ENCODE peak calls at places on chromosomes 7 and 10, in ten cellular contexts. A, O, X, N, E, K, H, L, D and J are unnamed samples.
A peak's percentile ranks its signal among the peaks of the same experiment; 100 is the strongest.

GRCh38 chr10:11447571-11447970 is 163.9 kb downstream of the USP6NL start:
- DNase-seq in N (no peak), L (no peak), A (no peak), E (no peak), K (no peak), D (no peak), H (no peak), O (peak; percentile 54), X (peak; percentile 53), J (peak; percentile 24)

GRCh38 chr7:33392143-33392542 is 262.8 kb downstream of the BBS9 start:
- DNase-seq in E (no peak), K (peak; percentile 84), D (no peak), H (no peak), L (no peak), X (no peak), N (no peak), O (peak; percentile 3), A (no peak), J (no peak)

GRCh38 chr10:1366277-1366676 is 310.1 kb downstream of the WDR37 start:
- DNase-seq in O (no peak), A (no peak), E (no peak), N (no peak), K (no peak), X (peak; percentile 25), H (no peak), L (no peak), D (no peak), J (no peak)

GRCh38 chr7:20407585-20408466 is 77.1 kb downstream of the ITGB8 start:
- DNase-seq in E (no peak), D (no peak), K (peak; percentile 87), L (no peak), O (no peak), N (no peak), A (peak; percentile 31), H (no peak), X (no peak), J (peak; percentile 53)

GRCh38 chr10:28125701-28126100 is 126.8 kb upstream of the ODAD2 start:
- DNase-seq in L (no peak), D (no peak), E (no peak), N (no peak), O (no peak), H (no peak), X (no peak), A (peak; percentile 38), K (no peak), J (no peak)

GRCh38 chr10:133347636-133348517 is 704 bp downstream of the PRAP1 start:
- DNase-seq in D (no peak), K (no peak), H (no peak), O (no peak), L (no peak), E (no peak), A (no peak), X (no peak), N (no peak), J (no peak)

GRCh38 chr7:917255-918117 is 37.0 kb downstream of the ADAP1 start:
- DNase-seq in O (no peak), A (no peak), D (no peak), E (no peak), H (no peak), X (no peak), K (no peak), L (no peak), N (no peak), J (no peak)

GRCh38 chr10:132810807-132811700 is 25.1 kb upstream of the NKX6-2 start:
- DNase-seq in H (no peak), X (no peak), N (no peak), E (no peak), D (no peak), A (no peak), L (no peak), O (no peak), K (no peak), J (no peak)

GRCh38 chr7:4642468-4643203 is 39.5 kb upstream of the FOXK1 start:
- DNase-seq in L (no peak), K (no peak), E (no peak), D (no peak), A (no peak), O (no peak), X (no peak), N (no peak), H (no peak), J (no peak)

GRCh38 chr7:37901236-37901827 is 15.3 kb downstream of the SFRP4 start:
- DNase-seq in K (no peak), N (no peak), D (no peak), H (no peak), O (peak; percentile 30), L (no peak), A (no peak), E (no peak), X (no peak), J (no peak)

GRCh38 chr10:93437000-93437945 is 44.9 kb downstream of the MYOF start:
- DNase-seq in N (no peak), A (peak; percentile 97), K (no peak), L (no peak), O (no peak), D (no peak), X (no peak), E (no peak), H (peak; percentile 41), J (peak; percentile 95)

GRCh38 chr10:17430647-17431355 is 23.6 kb downstream of the ST8SIA6 start:
- DNase-seq in K (no peak), L (peak; percentile 67), D (no peak), A (peak; percentile 67), H (peak; percentile 62), N (peak; percentile 64), X (peak; percentile 74), E (peak; percentile 29), O (peak; percentile 54), J (peak; percentile 75)